ENCODE peak calls at places on chromosome 6, in seven cellular contexts. W is activated CD8-positive, alpha-beta T cell treated with anti-CD3 and anti-CD28 coated beads for 36 hours; E is NCI-H345; N is activated T-cell treated with anti-CD3 and anti-CD28 coated beads, Interleukin-2, amount 50 U/mL, for 72 hours; U is NCI-H2227 treated with DMSO at 0.1 percent for 48 hours; Z is AG04450; G is lower leg skin. M is an unnamed sample.

GRCh38 chr6:24484657-24485318 is 4.6 kb downstream of the GPLD1 start:
- DNase-seq in W (no peak), E (no peak), N (no peak), U (no peak), Z (no peak), G (no peak), M (no peak)

GRCh38 chr6:44263357-44264100 is 1.8 kb downstream of the NFKBIE start:
- DNase-seq in W (peak), E (no peak), N (no peak), U (no peak), Z (no peak), G (no peak), M (no peak)

GRCh38 chr6:971981-972640 is 279.2 kb upstream of the EXOC2 start:
- DNase-seq in W (no peak), E (no peak), N (no peak), U (no peak), Z (no peak), G (no peak), M (no peak)

GRCh38 chr6:34151321-34152041 is 5.6 kb upstream of the GRM4 start:
- DNase-seq in W (no peak), E (peak), N (no peak), U (no peak), Z (no peak), G (no peak), M (no peak)

GRCh38 chr6:164106345-164106769 is 691.8 kb downstream of the QKI start:
- DNase-seq in W (peak), E (no peak), N (no peak), U (no peak), Z (no peak), G (no peak), M (peak)

GRCh38 chr6:92879526-92879925 is 539.8 kb downstream of the EPHA7 start:
- DNase-seq in W (no peak), E (no peak), N (no peak), U (no peak), Z (no peak), G (no peak), M (no peak)

GRCh38 chr6:19934996-19935591 is 97.9 kb downstream of the ID4 start:
- DNase-seq in W (no peak), E (no peak), N (no peak), U (no peak), Z (no peak), G (peak), M (no peak)

GRCh38 chr6:140744648-140745320 is 1370.3 kb upstream of the CITED2 start:
- DNase-seq in W (peak), E (no peak), N (no peak), U (no peak), Z (no peak), G (no peak), M (no peak)

GRCh38 chr6:18260448-18261106 is 3.8 kb downstream of the DEK start:
- DNase-seq in W (peak), E (no peak), N (peak), U (no peak), Z (no peak), G (no peak), M (no peak)

GRCh38 chr6:3280091-3280490 is 21.3 kb downstream of the PSMG4 start:
- DNase-seq in W (no peak), E (no peak), N (no peak), U (no peak), Z (no peak), G (no peak), M (no peak)

GRCh38 chr6:3390698-3391097 is 66.2 kb downstream of the SLC22A23 start:
- DNase-seq in W (no peak), E (no peak), N (no peak), U (no peak), Z (no peak), G (peak), M (peak)

GRCh38 chr6:148776321-148776966 is 29.6 kb downstream of the UST start:
- DNase-seq in W (no peak), E (no peak), N (no peak), U (no peak), Z (peak), G (no peak), M (no peak)

GRCh38 chr6:111623046-111623718 is 17.5 kb upstream of the TRAF3IP2 start:
- DNase-seq in W (no peak), E (no peak), N (no peak), U (no peak), Z (no peak), G (no peak), M (peak)

GRCh38 chr6:34056301-34056700 is 89.6 kb downstream of the GRM4 start:
- DNase-seq in W (peak), E (no peak), N (no peak), U (no peak), Z (no peak), G (peak), M (peak)

GRCh38 chr6:80179691-80180090 is 73.2 kb downstream of the BCKDHB start:
- DNase-seq in W (peak), E (no peak), N (no peak), U (no peak), Z (no peak), G (no peak), M (no peak)

GRCh38 chr6:109762769-109763450 is 71.8 kb downstream of the FIG4 start:
- DNase-seq in W (no peak), E (no peak), N (no peak), U (no peak), Z (no peak), G (no peak), M (no peak)

GRCh38 chr6:106520711-106521367 is 108.5 kb downstream of the RTN4IP1 start:
- DNase-seq in W (peak), E (no peak), N (peak), U (no peak), Z (no peak), G (no peak), M (no peak)

GRCh38 chr6:162442675-162443074 is 284.9 kb downstream of the PRKN start:
- DNase-seq in W (no peak), E (no peak), N (no peak), U (peak), Z (no peak), G (no peak), M (no peak)

GRCh38 chr6:150634641-150635292 is 35.1 kb downstream of the PLEKHG1 start:
- DNase-seq in W (no peak), E (no peak), N (no peak), U (no peak), Z (no peak), G (no peak), M (no peak)

GRCh38 chr6:292506-293184 is 358 bp downstream of the DUSP22 start:
- DNase-seq in W (peak), E (no peak), N (peak), U (no peak), Z (no peak), G (peak), M (peak)

GRCh38 chr6:33621396-33622388 is 570 bp downstream of the ITPR3 start:
- DNase-seq in W (peak), E (peak), N (peak), U (peak), Z (no peak), G (no peak), M (no peak)

GRCh38 chr6:7256785-7257184 is 56.2 kb downstream of the SSR1 start:
- DNase-seq in W (no peak), E (no peak), N (no peak), U (no peak), Z (no peak), G (no peak), M (no peak)

GRCh38 chr6:32853541-32854375 is at the start of the genes PSMB9 and TAP1:
- DNase-seq in W (peak), E (peak), N (peak), U (peak), Z (peak), G (peak), M (peak)

GRCh38 chr6:167045828-167046580 is 46.8 kb downstream of the CEP43 start:
- DNase-seq in W (no peak), E (no peak), N (no peak), U (no peak), Z (no peak), G (no peak), M (no peak)

M was measured in right atrium auricular region.